ENCODE peak calls at places on chromosomes 7 and 10, in five cellular contexts. A, C, U, I and N are unnamed samples.

GRCh38 chr7:1056006-1056784 is 11.8 kb downstream of the GPR146 start:
- DNase-seq in U (no peak), C (no peak), I (peak), A (no peak), N (no peak)

GRCh38 chr7:72925546-72926120 is 738 bp downstream of the POM121 start:
- DNase-seq in A (no peak), U (no peak), I (no peak), C (no peak), N (peak)

GRCh38 chr10:128064615-128065580 is 61.3 kb downstream of the MKI67 start:
- DNase-seq in A (no peak), C (no peak), U (no peak), I (peak), N (peak)

GRCh38 chr7:85030893-85031292 is 156.0 kb downstream of the SEMA3D start:
- DNase-seq in I (peak), C (no peak), A (no peak), U (no peak), N (peak)

GRCh38 chr10:70567603-70568002 is 34.9 kb downstream of the PRF1 start:
- DNase-seq in C (no peak), I (no peak), U (no peak), A (no peak), N (no peak)

GRCh38 chr7:130853503-130854279 is 119.7 kb upstream of the KLF14 start:
- DNase-seq in A (no peak), C (no peak), I (peak), U (no peak), N (peak)

GRCh38 chr10:126734015-126734414 is 63.5 kb upstream of the C10orf90 start:
- DNase-seq in C (no peak), U (no peak), A (no peak), I (peak), N (peak)

GRCh38 chr10:6200588-6201510 is 1.9 kb upstream of the PFKFB3 start:
- DNase-seq in U (peak), A (peak), I (peak), C (peak), N (peak)

GRCh38 chr7:46257766-46258448 is 336.8 kb upstream of the IGFBP3 start:
- DNase-seq in C (no peak), I (peak), U (no peak), A (no peak), N (peak)

GRCh38 chr7:40826419-40827216 is 691.8 kb downstream of the SUGCT start:
- DNase-seq in I (peak), U (peak), A (no peak), C (no peak), N (peak)

GRCh38 chr10:133019651-133020050 is 68.1 kb upstream of the ADGRA1 start:
- DNase-seq in A (no peak), C (no peak), I (no peak), U (no peak), N (no peak)

GRCh38 chr10:127345231-127345965 is 149.0 kb upstream of the INSYN2A start:
- DNase-seq in C (no peak), I (peak), A (no peak), U (no peak), N (no peak)

GRCh38 chr10:121213436-121213835 is 362.3 kb downstream of the WDR11 start:
- DNase-seq in C (no peak), A (no peak), I (no peak), U (no peak), N (no peak)

GRCh38 chr10:121216295-121216694 is 365.1 kb downstream of the WDR11 start:
- DNase-seq in C (no peak), U (no peak), I (no peak), A (no peak), N (no peak)

GRCh38 chr10:121217331-121217730 is 366.2 kb downstream of the WDR11 start:
- DNase-seq in A (no peak), U (no peak), I (no peak), C (no peak), N (no peak)

GRCh38 chr10:121221991-121222390 is 370.8 kb downstream of the WDR11 start:
- DNase-seq in U (no peak), A (no peak), C (no peak), I (no peak), N (no peak)

GRCh38 chr10:121216721-121217181 is 365.6 kb downstream of the WDR11 start:
- DNase-seq in A (no peak), C (no peak), U (no peak), I (no peak), N (no peak)
- H3K4me2 ChIP-seq in A (no peak), C (no peak), U (no peak), I (no peak), N (no peak)

GRCh38 chr10:69069090-69070042 is 18.5 kb upstream of the SRGN start:
- DNase-seq in I (no peak), A (peak), C (no peak), U (no peak), N (peak)

GRCh38 chr10:69068549-69068948 is 19.4 kb upstream of the SRGN start:
- DNase-seq in U (no peak), A (no peak), C (no peak), I (no peak), N (no peak)

GRCh38 chr10:69071610-69072009 is 16.3 kb upstream of the SRGN start:
- DNase-seq in I (no peak), C (no peak), U (no peak), A (no peak), N (no peak)

GRCh38 chr10:69073025-69073424 is 14.9 kb upstream of the SRGN start:
- DNase-seq in U (no peak), A (no peak), I (no peak), C (no peak), N (no peak)

GRCh38 chr10:69070951-69071350 is 17.0 kb upstream of the SRGN start:
- DNase-seq in A (no peak), C (no peak), U (no peak), I (no peak), N (no peak)
- H2BK12ac ChIP-seq in A (no peak), C (no peak), U (no peak), I (no peak), N (no peak)

GRCh38 chr10:35043796-35044344 is 46.3 kb downstream of the CUL2 start:
- DNase-seq in A (no peak), U (no peak), C (no peak), I (no peak), N (peak)

GRCh38 chr10:35040761-35041501 is 49.2 kb downstream of the CUL2 start:
- DNase-seq in U (peak), C (peak), I (peak), A (peak), N (peak)

GRCh38 chr10:35042783-35043182 is 47.4 kb downstream of the CUL2 start:
- DNase-seq in A (no peak), U (no peak), I (no peak), C (no peak), N (no peak)

GRCh38 chr10:35037104-35037503 is 53.0 kb downstream of the CUL2 start:
- DNase-seq in U (no peak), C (no peak), I (no peak), A (no peak), N (no peak)

GRCh38 chr10:35041502-35041879 is 48.6 kb downstream of the CUL2 start:
- DNase-seq in U (no peak), A (no peak), C (no peak), I (peak), N (peak)
- H3K4me2 ChIP-seq in U (no peak), A (no peak), C (peak), I (no peak), N (no peak)

GRCh38 chr10:1422275-1422674 is 315.1 kb downstream of the ADARB2 start:
- DNase-seq in I (no peak), U (no peak), A (no peak), C (no peak), N (no peak)
- H2BK12ac ChIP-seq in I (no peak), U (no peak), A (no peak), C (no peak), N (no peak)

GRCh38 chr7:128117691-128118090 is 86.5 kb upstream of the LRRC4 start:
- DNase-seq in A (no peak), I (no peak), C (peak), U (no peak), N (no peak)
- H3K4me2 ChIP-seq in A (no peak), I (no peak), C (no peak), U (no peak), N (no peak)

GRCh38 chr7:50817561-50817960 is 34.9 kb upstream of the GRB10 start:
- DNase-seq in C (no peak), U (no peak), I (no peak), A (no peak), N (no peak)

GRCh38 chr7:50812109-50812508 is 29.4 kb upstream of the GRB10 start:
- DNase-seq in I (no peak), C (no peak), U (no peak), A (no peak), N (no peak)

GRCh38 chr7:50812847-50813475 is 30.3 kb upstream of the GRB10 start:
- DNase-seq in I (peak), U (no peak), C (no peak), A (no peak), N (peak)

GRCh38 chr7:50815138-50815537 is 32.4 kb upstream of the GRB10 start:
- DNase-seq in A (no peak), C (no peak), I (no peak), U (no peak), N (no peak)

DNA sequence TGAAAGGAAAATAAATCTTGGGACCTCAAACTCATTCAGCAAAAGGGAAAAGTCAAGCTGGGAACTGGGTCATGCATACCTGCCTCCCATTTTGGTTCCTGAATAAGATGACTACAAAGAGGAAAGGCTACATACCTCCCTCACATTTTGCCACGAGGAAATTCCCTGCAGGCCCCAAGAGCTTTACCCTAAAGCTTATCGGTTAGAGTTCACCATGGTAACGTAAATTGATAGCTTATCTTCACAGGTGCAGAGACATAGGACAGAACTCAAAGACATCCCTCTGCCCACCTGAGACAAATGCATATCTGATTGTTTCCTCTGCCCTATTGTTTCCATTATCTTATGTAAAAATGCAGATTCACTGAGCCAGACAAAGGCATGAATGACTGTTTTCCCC is 31.5 kb upstream of the GRB10 start:
- DNase-seq in U (no peak), C (no peak), A (no peak), I (peak), N (no peak)
- H2BK12ac ChIP-seq in U (no peak), C (no peak), A (no peak), I (no peak), N (no peak)

GRCh38 chr7:143389316-143390097 is 8.4 kb downstream of the ZYX start:
- DNase-seq in A (peak), I (no peak), C (no peak), U (no peak), N (no peak)

GRCh38 chr7:143391462-143392404 is 10.6 kb downstream of the ZYX start:
- DNase-seq in C (no peak), I (peak), A (peak), U (no peak), N (peak)

GRCh38 chr7:143392875-143393266 is 11.7 kb downstream of the ZYX start:
- DNase-seq in U (no peak), C (no peak), I (no peak), A (no peak), N (no peak)

GRCh38 chr7:143390098-143390772 is 9.1 kb downstream of the ZYX start:
- DNase-seq in I (no peak), U (no peak), C (no peak), A (peak), N (no peak)

DNA sequence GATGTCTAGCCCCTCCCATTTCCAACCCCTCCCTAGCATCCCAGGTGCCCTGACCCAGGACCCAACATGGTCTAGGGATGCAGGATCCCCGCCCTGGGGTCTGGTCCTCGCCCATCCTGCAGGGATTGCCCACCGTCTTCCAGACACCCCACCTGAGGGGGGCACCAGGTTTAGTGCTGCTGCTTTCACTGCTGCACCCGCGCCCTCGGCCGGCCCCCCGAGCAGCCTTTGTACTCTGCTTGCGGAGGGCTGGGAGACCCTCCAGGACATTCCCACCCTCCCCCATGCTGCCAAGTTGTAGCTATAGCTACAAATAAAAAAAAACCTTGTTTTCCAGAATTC is 9.6 kb downstream of the ZYX start:
- DNase-seq in U (no peak), A (no peak), I (no peak), C (no peak), N (no peak)
- H3K4me2 ChIP-seq in U (no peak), A (no peak), I (no peak), C (no peak), N (no peak)

GRCh38 chr7:44505595-44505994 is 15.1 kb upstream of the NUDCD3 start:
- DNase-seq in U (no peak), I (no peak), A (no peak), C (no peak), N (no peak)
- H2BK12ac ChIP-seq in U (no peak), I (no peak), A (no peak), C (no peak), N (no peak)

DNA sequence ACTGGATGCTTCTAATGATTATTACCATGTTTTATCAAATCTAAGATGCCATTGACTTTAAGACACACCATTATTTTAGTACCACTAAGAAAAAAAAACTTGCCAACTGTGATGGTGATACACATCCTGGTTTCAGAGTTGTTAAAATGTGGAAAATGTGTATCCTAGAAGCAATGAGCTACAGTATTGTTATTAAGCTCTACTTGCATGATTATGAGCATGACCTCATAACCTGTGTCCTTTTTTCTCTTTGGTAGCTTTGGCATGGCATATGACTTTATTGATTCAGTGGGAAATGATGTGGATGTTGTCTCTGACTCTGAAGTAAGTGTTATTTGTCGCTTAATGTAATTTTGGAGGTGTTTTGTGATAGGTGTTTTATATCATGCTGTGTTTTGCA is 3.3 kb downstream of the EDRF1 start:
- DNase-seq in A (no peak), I (no peak), C (no peak), U (no peak), N (no peak)
- H3K4me2 ChIP-seq in A (no peak), I (no peak), C (no peak), U (no peak), N (no peak)

DNA sequence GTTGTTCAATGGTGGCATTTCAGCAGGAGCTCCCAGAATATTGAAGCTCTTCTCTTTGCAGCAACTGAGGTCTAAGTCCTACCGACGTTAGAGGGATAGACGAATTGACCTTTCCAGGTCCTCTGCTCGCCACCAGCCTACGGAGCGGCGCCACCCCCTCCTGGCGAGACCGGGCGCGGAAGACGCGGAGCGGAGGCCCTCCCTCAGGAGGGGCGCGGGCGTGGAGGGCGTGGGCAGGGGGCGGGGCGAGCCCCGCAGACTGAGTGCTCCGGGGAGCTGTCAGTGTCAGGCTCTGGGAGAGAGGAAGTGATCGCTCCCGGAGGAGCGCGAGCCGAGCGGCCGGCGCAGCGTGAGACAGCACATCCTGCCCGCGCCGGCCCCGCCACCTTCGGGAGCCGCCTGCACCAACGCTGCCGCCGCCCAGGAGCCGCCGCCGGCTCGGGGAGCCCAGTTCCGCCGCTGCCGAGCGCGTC is at the start of gene DYNC1I1:
- DNase-seq in C (no peak), I (peak), U (peak), A (peak), N (peak)
- H2BK12ac ChIP-seq in C (no peak), I (no peak), U (no peak), A (no peak), N (peak)